ENCODE peak calls at places on chromosomes 5 and 9, in nine cellular contexts. J is T-cell; Z is MM.1S; A is T-helper 2 cell; B is NCI-H774; D is activated T-helper 1 cell treated with Interleukin-2 at 50 U/mL for 16 hours; S is esophagus muscularis mucosa; K is stimulated activated CD4-positive, alpha-beta T cell treated with anti-CD3 and anti-CD28 coated beads, TNF-alpha, amount 100 ng/mL, for 24 hours; I is WTC11. X is an unnamed sample.

GRCh38 chr9:36470891-36471290 is 70.8 kb upstream of the RNF38 start:
- DNase-seq in B (no peak), Z (peak; percentile 74), D (peak; percentile 34), S (no peak), A (peak; percentile 88), I (no peak), J (peak; percentile 41), K (no peak), X (peak; percentile 62)

GRCh38 chr9:114745108-114745848 is 60.6 kb downstream of the TNFSF15 start:
- DNase-seq in Z (no peak), J (no peak), I (no peak), S (no peak), K (no peak), A (no peak), B (no peak), D (no peak), X (no peak)

GRCh38 chr5:1048162-1048721 is 39.6 kb downstream of the NKD2 start:
- DNase-seq in A (no peak), I (no peak), S (no peak), J (no peak), Z (no peak), B (no peak), K (no peak), D (no peak), X (no peak)

GRCh38 chr9:137217276-137218211 is 4.5 kb downstream of the RNF208 start:
- DNase-seq in K (no peak), I (peak; percentile 88), S (no peak), B (no peak), J (no peak), Z (no peak), A (no peak), D (no peak), X (peak; percentile 90)

GRCh38 chr9:79939819-79940218 is 368.1 kb downstream of the TLE4 start:
- DNase-seq in A (no peak), K (no peak), B (no peak), S (no peak), I (no peak), J (no peak), D (no peak), Z (no peak), X (peak; percentile 53)

GRCh38 chr5:62342476-62342837 is 36.5 kb downstream of the KIF2A start:
- DNase-seq in I (no peak), J (no peak), K (no peak), S (no peak), A (no peak), D (no peak), Z (no peak), B (no peak), X (no peak)

GRCh38 chr9:128787583-128788156 is 617 bp downstream of the TBC1D13 start:
- DNase-seq in D (no peak), I (no peak), K (no peak), B (no peak), J (no peak), S (no peak), A (no peak), Z (peak; percentile 10), X (no peak)

GRCh38 chr9:125360621-125361020 is 99.0 kb downstream of the GAPVD1 start:
- DNase-seq in J (no peak), I (no peak), Z (no peak), S (no peak), B (no peak), A (peak; percentile 79), K (no peak), D (no peak), X (no peak)

GRCh38 chr5:179264053-179264540 is 81.2 kb downstream of the ADAMTS2 start:
- DNase-seq in K (no peak), S (no peak), I (peak; percentile 7), D (no peak), B (no peak), J (no peak), Z (no peak), A (no peak), X (peak; percentile 32)

GRCh38 chr9:24413651-24414050 is 132.0 kb downstream of the IZUMO3 start:
- DNase-seq in A (no peak), D (no peak), Z (no peak), K (no peak), I (no peak), S (no peak), B (no peak), J (no peak), X (no peak)

GRCh38 chr5:173757817-173758216 is 130.3 kb upstream of the CPEB4 start:
- DNase-seq in Z (no peak), S (no peak), I (no peak), A (no peak), J (no peak), D (no peak), K (no peak), B (no peak), X (no peak)

GRCh38 chr5:65801332-65801731 is 79.3 kb downstream of the NLN start:
- DNase-seq in B (peak; percentile 60), K (no peak), J (no peak), D (no peak), Z (no peak), S (no peak), A (no peak), I (no peak), X (no peak)

GRCh38 chr9:73577867-73578266 is 426.2 kb downstream of the ANXA1 start:
- DNase-seq in A (no peak), B (no peak), Z (no peak), S (no peak), I (no peak), D (no peak), J (no peak), K (no peak), X (no peak)

GRCh38 chr5:117054808-117055398 is 480.3 kb upstream of the SEMA6A start:
- DNase-seq in B (peak; percentile 13), Z (no peak), A (no peak), K (no peak), J (no peak), D (no peak), I (no peak), S (no peak), X (no peak)

GRCh38 chr5:180130876-180131740 is 59.5 kb upstream of the RNF130 start:
- DNase-seq in Z (no peak), I (no peak), B (no peak), A (no peak), J (no peak), D (no peak), K (no peak), S (peak; percentile 89), X (no peak)

GRCh38 chr9:129639034-129639630 is 2.8 kb downstream of the ASB6 start:
- DNase-seq in K (no peak), S (no peak), D (no peak), Z (no peak), B (no peak), A (no peak), I (no peak), J (no peak), X (no peak)

GRCh38 chr9:92141144-92142129 is 26.2 kb upstream of the SPTLC1 start:
- DNase-seq in Z (peak; percentile 21), J (no peak), A (no peak), D (no peak), K (no peak), B (peak; percentile 22), I (peak; percentile 59), S (no peak), X (no peak)

GRCh38 chr5:14450055-14450524 is 131.5 kb upstream of the OTULINL start:
- DNase-seq in K (no peak), A (peak; percentile 85), I (no peak), D (no peak), Z (no peak), J (no peak), S (no peak), B (no peak), X (no peak)

GRCh38 chr9:126692759-126693427 is 79.2 kb downstream of the LMX1B start:
- DNase-seq in J (no peak), S (no peak), D (no peak), B (no peak), K (no peak), I (peak; percentile 8), A (no peak), Z (no peak), X (no peak)

GRCh38 chr5:116990010-116990409 is 415.4 kb upstream of the SEMA6A start:
- DNase-seq in J (no peak), Z (no peak), B (no peak), S (no peak), I (no peak), K (no peak), D (no peak), A (no peak), X (no peak)

GRCh38 chr9:126706698-126707053 is 92.9 kb downstream of the LMX1B start:
- DNase-seq in A (no peak), D (no peak), K (no peak), S (no peak), Z (no peak), J (no peak), B (no peak), I (no peak), X (no peak)

GRCh38 chr5:147561435-147561834 is 51.6 kb upstream of the DPYSL3 start:
- DNase-seq in S (no peak), A (no peak), I (no peak), Z (no peak), J (no peak), D (no peak), B (no peak), K (no peak), X (no peak)

GRCh38 chr5:96537386-96537785 is 104.3 kb upstream of the PCSK1 start:
- DNase-seq in B (no peak), A (peak; percentile 91), D (no peak), S (no peak), I (no peak), J (peak; percentile 12), K (no peak), Z (peak; percentile 44), X (no peak)

GRCh38 chr5:78624992-78625391 is 23.6 kb downstream of the LHFPL2 start:
- DNase-seq in B (no peak), S (no peak), Z (no peak), J (no peak), D (no peak), K (no peak), A (no peak), I (no peak), X (no peak)

GRCh38 chr9:12464910-12465512 is 228.2 kb upstream of the TYRP1 start:
- DNase-seq in B (peak; percentile 56), K (no peak), I (no peak), S (no peak), A (peak; percentile 2), J (no peak), Z (peak; percentile 10), D (no peak), X (no peak)

GRCh38 chr9:78235296-78235770 is 542 bp upstream of the CEP78 start:
- DNase-seq in B (no peak), S (no peak), J (no peak), A (no peak), K (no peak), D (no peak), I (no peak), Z (peak; percentile 41), X (no peak)

GRCh38 chr5:1073239-1074102 is 38.4 kb downstream of the SLC12A7 start:
- DNase-seq in A (no peak), Z (no peak), S (no peak), B (peak; percentile 80), J (no peak), I (no peak), D (no peak), K (no peak), X (no peak)

GRCh38 chr5:33180900-33181299 is 259.9 kb upstream of the TARS1 start:
- DNase-seq in S (no peak), I (no peak), A (no peak), J (no peak), B (no peak), D (no peak), Z (no peak), K (no peak), X (no peak)

GRCh38 chr5:13946111-13946510 is 1.6 kb upstream of the DNAH5 start:
- DNase-seq in B (no peak), I (no peak), Z (no peak), J (no peak), S (no peak), D (no peak), A (no peak), K (no peak), X (no peak)

GRCh38 chr9:136024696-136025316 is 63.6 kb upstream of the UBAC1 start:
- DNase-seq in D (no peak), A (no peak), B (no peak), J (no peak), S (no peak), K (no peak), Z (no peak), I (peak; percentile 12), X (no peak)

GRCh38 chr9:122173670-122174069 is 14.0 kb downstream of the MORN5 start:
- DNase-seq in B (no peak), J (no peak), I (no peak), D (no peak), K (no peak), Z (no peak), S (no peak), A (no peak), X (no peak)

X was measured in ureter.